ENCODE peak calls at places on chromosomes 11 and 22, in four cellular contexts. C is IMR-90, H is lower leg skin, M is esophagus squamous epithelium. Y is an unnamed sample.

GRCh38 chr11:70431611-70432010 is 33.3 kb downstream of the CTTN start:
- DNase-seq in C (no peak), H (no peak), M (no peak), Y (no peak)

GRCh38 chr11:1938343-1939005 is 8.7 kb upstream of the MRPL23 start:
- DNase-seq in H (no peak), C (no peak), M (no peak), Y (no peak)

GRCh38 chr11:15800121-15800800 is 556.1 kb downstream of the SOX6 start:
- DNase-seq in M (no peak), H (peak), C (peak), Y (no peak)

GRCh38 chr11:126420730-126421083 is 65.2 kb downstream of the ST3GAL4 start:
- DNase-seq in C (no peak), M (no peak), H (no peak), Y (no peak)

GRCh38 chr22:30782613-30783012 is 87.9 kb downstream of the OSBP2 start:
- DNase-seq in M (no peak), C (peak), H (no peak), Y (no peak)

GRCh38 chr22:43540570-43540969 is 128.8 kb downstream of the MPPED1 start:
- DNase-seq in C (no peak), H (no peak), M (no peak), Y (peak)

GRCh38 chr11:4991066-4991465 is 3.6 kb upstream of the OR51L1 start:
- DNase-seq in C (peak), H (no peak), M (no peak), Y (no peak)

GRCh38 chr22:30751529-30751928 is 56.9 kb downstream of the OSBP2 start:
- DNase-seq in C (no peak), M (no peak), H (no peak), Y (no peak)

GRCh38 chr22:23279781-23280180 is 99.5 kb downstream of the BCR start:
- DNase-seq in H (no peak), M (no peak), C (peak), Y (no peak)

GRCh38 chr11:108959874-108960273 is 295.0 kb downstream of the DDX10 start:
- DNase-seq in M (no peak), C (no peak), H (no peak), Y (no peak)

GRCh38 chr11:84924290-84924689 is 702.9 kb downstream of the DLG2 start:
- DNase-seq in M (no peak), H (no peak), C (no peak), Y (no peak)

GRCh38 chr11:69156673-69157155 is 979 bp downstream of the SMIM38 start:
- DNase-seq in M (no peak), H (no peak), C (peak), Y (no peak)

GRCh38 chr22:30694638-30695350 is at the start of gene OSBP2:
- DNase-seq in H (peak), C (no peak), M (no peak), Y (peak)

GRCh38 chr22:20058989-20059770 is 20.9 kb upstream of the DGCR8 start:
- DNase-seq in C (no peak), H (no peak), M (no peak), Y (no peak)

GRCh38 chr11:10719616-10720015 is 26.1 kb upstream of the IRAG1 start:
- DNase-seq in H (no peak), M (no peak), C (no peak), Y (no peak)

DNA sequence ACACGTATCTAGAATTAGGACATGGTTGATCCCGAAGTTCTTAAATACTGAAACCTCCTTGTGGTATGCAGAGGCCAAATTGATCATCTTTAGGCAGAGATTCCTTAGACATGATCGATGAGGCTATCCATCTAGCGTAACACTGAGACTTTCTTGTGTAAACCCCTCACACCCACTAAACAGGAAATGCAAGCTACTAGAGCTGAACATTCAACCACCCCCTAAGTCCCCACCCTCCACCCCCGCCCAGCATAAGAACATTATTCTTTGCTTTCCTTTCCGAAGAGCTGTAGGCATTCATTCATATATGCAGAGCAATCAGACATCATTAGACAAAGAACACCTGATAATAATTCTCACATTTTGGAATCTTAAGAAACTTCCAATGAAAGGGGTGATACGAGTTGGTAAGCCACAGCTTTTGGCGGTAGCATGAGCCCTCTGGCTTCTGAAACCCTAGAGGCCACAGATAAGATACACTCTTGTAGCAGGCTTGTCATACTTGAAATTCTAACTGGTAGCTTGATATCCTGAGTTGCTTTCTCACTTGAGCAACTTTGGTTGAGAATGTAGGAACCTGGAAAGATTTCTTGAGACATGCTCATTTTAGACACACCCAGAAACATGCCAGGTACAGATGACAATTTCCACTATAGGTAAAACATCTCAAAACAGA is 42.2 kb downstream of the FLI1 start:
- DNase-seq in C (no peak), H (no peak), M (no peak), Y (no peak)
- TF ChIP-seq CTCF in C (no peak), H (no peak), M (no peak), Y (no peak)

GRCh38 chr11:67489860-67490726 is 7.3 kb downstream of the AIP start:
- DNase-seq in C (no peak), H (no peak), M (no peak), Y (no peak)
- TF ChIP-seq POLR2A in C (no peak), H (no peak), M (no peak), Y (no peak)

GRCh38 chr22:42489000-42489399 is 30.6 kb downstream of the RRP7A start:
- DNase-seq in H (no peak), M (no peak), C (no peak), Y (no peak)
- TF ChIP-seq CTCF in H (no peak), M (no peak), C (no peak), Y (no peak)

DNA sequence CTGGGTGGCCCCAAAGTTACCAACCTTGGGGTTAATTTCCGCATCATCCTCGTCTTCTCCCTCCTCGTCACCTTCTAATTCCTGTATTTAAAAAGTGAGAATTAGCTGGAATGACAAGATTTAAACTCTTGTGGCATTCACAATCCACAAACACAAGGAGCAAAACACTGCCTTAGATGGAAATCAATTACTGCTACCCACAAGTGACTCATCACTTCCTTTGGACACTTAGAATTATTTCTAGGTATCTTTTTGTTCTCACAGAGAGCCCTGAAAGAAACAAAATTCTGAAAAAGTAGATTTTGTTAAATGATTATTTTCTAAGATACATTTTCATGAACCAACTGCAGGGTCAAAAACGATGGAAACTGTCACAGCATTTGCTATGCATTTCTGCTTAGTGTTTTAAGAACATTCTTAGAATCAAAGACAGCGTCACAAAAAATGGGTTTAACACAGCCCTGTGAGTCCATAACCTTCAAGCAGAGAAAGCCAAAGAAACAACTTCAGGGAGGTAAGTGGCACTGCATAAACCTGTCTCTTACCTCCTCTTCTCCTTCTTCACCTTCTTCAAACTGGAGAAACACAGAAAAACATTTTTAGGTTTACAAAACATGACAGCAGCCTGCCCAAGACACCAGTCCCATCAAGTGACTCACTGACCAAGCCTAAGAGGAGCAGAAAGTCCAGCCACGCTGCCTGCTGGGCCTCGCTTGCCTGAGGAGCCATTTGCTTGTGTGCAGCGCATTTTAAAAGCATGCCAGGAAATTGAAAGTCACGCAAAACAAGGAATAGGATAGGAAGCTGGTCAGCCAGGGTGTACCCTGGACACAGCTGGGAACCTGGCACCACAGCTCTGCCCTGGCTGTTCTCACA is 22.3 kb upstream of the PHLDA2 start:
- DNase-seq in C (peak), M (no peak), H (no peak), Y (no peak)
- TF ChIP-seq POLR2A in C (no peak), M (no peak), H (no peak), Y (no peak)

GRCh38 chr22:36773935-36774334 is 2.0 kb downstream of the IFT27 start:
- DNase-seq in M (no peak), H (no peak), C (peak), Y (no peak)
- TF ChIP-seq CTCF in M (no peak), H (no peak), C (peak), Y (no peak)

DNA sequence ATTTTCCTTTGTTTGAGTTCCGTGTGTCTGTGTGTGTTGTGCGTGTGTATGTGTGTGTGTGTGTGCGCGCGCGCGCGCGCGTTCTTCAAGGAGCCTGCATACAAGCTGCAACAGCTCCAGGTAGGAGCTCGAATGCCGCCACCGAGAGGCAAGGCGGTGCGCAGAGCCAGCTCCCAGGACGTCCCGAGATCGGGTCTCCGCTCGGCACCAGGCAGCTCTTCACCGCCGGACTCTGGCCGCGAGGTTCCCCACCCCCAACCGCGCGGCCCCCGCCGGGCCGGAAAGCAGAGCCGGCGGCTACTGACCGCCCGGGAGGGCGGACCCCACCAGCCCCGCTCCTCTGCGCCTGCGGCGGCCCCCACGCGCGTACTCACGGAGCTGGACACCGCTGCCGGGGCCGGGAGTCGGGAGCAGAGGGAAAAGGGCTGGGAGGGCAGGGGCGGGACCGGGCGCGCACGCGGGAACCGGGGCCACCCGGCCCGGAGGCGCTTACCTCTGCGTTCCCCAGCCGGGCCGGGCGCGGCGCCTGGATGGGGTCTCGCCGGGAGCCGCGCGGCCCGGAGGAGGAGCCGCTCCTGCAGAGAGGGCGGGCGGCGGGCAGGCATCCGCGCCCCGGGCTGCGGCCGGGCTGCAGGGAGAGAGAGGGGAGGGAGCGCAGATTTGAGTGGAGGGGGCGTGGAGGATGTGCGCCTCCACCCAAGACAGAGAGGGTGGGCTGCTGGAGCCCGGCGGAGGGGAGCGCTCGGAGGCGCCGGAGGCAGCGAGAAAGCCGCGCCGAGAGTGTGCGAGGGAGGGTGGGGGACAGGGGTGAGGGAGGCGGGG is 40.3 kb upstream of the AKIP1 start:
- DNase-seq in C (peak), H (peak), M (no peak), Y (peak)
- TF ChIP-seq POLR2A in C (no peak), H (no peak), M (no peak), Y (no peak)